ENCODE peak calls at places on chromosomes 4 and X, in four cellular contexts. One of them, this sample, is unnamed.
A peak's percentile ranks its signal among the peaks of the same experiment; 100 is the strongest.

GRCh38 chrX:32780109-32780508 is 431.2 kb downstream of the DMD start:
- DNase-seq in H1: no peak
- DNase-seq in GM12878: no peak
- DNase-seq in SK-N-SH: no peak
- DNase-seq in this sample: no peak

GRCh38 chr4:39942507-39942906 is 35.2 kb downstream of the PDS5A start:
- DNase-seq in SK-N-SH: no peak
- DNase-seq in H1: no peak
- DNase-seq in GM12878: no peak
- DNase-seq in this sample: no peak

GRCh38 chrX:102765794-102766193 is 45.3 kb downstream of the GPRASP3 start:
- DNase-seq in SK-N-SH: no peak
- DNase-seq in H1: no peak
- DNase-seq in GM12878: no peak
- DNase-seq in this sample: no peak

GRCh38 chr4:85724801-85725548 is 250.0 kb downstream of the ARHGAP24 start:
- DNase-seq in H1: no peak
- DNase-seq in GM12878: no peak
- DNase-seq in SK-N-SH: no peak
- DNase-seq in this sample: no peak

GRCh38 chr4:23022032-23022431 is 329.3 kb downstream of the GBA3 start:
- DNase-seq in H1: no peak
- DNase-seq in GM12878: no peak
- DNase-seq in SK-N-SH: no peak
- DNase-seq in this sample: no peak

GRCh38 chr4:7960017-7960789 is 20.5 kb upstream of the AFAP1 start:
- DNase-seq in SK-N-SH: no peak
- DNase-seq in H1: no peak
- DNase-seq in GM12878: no peak
- DNase-seq in this sample: no peak

GRCh38 chr4:153428816-153429592 is 37.2 kb upstream of the TMEM131L start:
- DNase-seq in SK-N-SH: no peak
- DNase-seq in H1: no peak
- DNase-seq in GM12878: no peak
- DNase-seq in this sample: no peak

GRCh38 chr4:162056947-162057346 is 106.9 kb downstream of the FSTL5 start:
- DNase-seq in H1: no peak
- DNase-seq in SK-N-SH: peak; percentile 7
- DNase-seq in GM12878: no peak
- DNase-seq in this sample: no peak

GRCh38 chr4:112604590-112604989 is 32.1 kb downstream of the ZGRF1 start:
- DNase-seq in SK-N-SH: peak; percentile 62
- DNase-seq in H1: peak; percentile 5
- DNase-seq in GM12878: peak; percentile 3
- DNase-seq in this sample: peak; percentile 60

GRCh38 chr4:113446019-113446418 is 315.5 kb downstream of the CAMK2D start:
- DNase-seq in SK-N-SH: no peak
- DNase-seq in GM12878: no peak
- DNase-seq in H1: no peak
- DNase-seq in this sample: no peak

GRCh38 chr4:59243038-59243437 is 1957.1 kb upstream of the ADGRL3 start:
- DNase-seq in SK-N-SH: no peak
- DNase-seq in GM12878: no peak
- DNase-seq in H1: no peak
- DNase-seq in this sample: no peak

GRCh38 chrX:25028726-25029125 is 13.0 kb upstream of the ARX start:
- DNase-seq in H1: no peak
- DNase-seq in SK-N-SH: no peak
- DNase-seq in GM12878: no peak
- DNase-seq in this sample: no peak

GRCh38 chrX:103356897-103357296 is 591 bp downstream of the TCEAL9 start:
- DNase-seq in GM12878: no peak
- DNase-seq in SK-N-SH: peak; percentile 29
- DNase-seq in H1: no peak
- DNase-seq in this sample: peak; percentile 9

GRCh38 chr4:120228086-120228485 is 161.4 kb upstream of the MAD2L1 start:
- DNase-seq in GM12878: no peak
- DNase-seq in SK-N-SH: no peak
- DNase-seq in H1: no peak
- DNase-seq in this sample: no peak
- TF ChIP-seq NRF1 in GM12878: no peak
- TF ChIP-seq NRF1 in SK-N-SH: no peak
- TF ChIP-seq NRF1 in H1: no peak
- TF ChIP-seq NRF1 in this sample: no peak

GRCh38 chr4:176309772-176310171 is 10.0 kb upstream of the SPCS3 start:
- DNase-seq in GM12878: no peak
- DNase-seq in SK-N-SH: no peak
- DNase-seq in H1: no peak
- DNase-seq in this sample: no peak
- TF ChIP-seq NRF1 in GM12878: no peak
- TF ChIP-seq NRF1 in SK-N-SH: no peak
- TF ChIP-seq NRF1 in H1: no peak
- TF ChIP-seq NRF1 in this sample: no peak

GRCh38 chr4:98285676-98286075 is 24.5 kb downstream of the RAP1GDS1 start:
- DNase-seq in GM12878: no peak
- DNase-seq in SK-N-SH: no peak
- DNase-seq in H1: no peak
- DNase-seq in this sample: no peak
- TF ChIP-seq NRF1 in GM12878: no peak
- TF ChIP-seq NRF1 in SK-N-SH: no peak
- TF ChIP-seq NRF1 in H1: no peak
- TF ChIP-seq NRF1 in this sample: no peak

GRCh38 chr4:151573945-151574344 is 165.0 kb downstream of the FHIP1A start:
- DNase-seq in GM12878: no peak
- DNase-seq in SK-N-SH: no peak
- DNase-seq in H1: no peak
- DNase-seq in this sample: no peak
- TF ChIP-seq NRF1 in GM12878: no peak
- TF ChIP-seq NRF1 in SK-N-SH: no peak
- TF ChIP-seq NRF1 in H1: no peak
- TF ChIP-seq NRF1 in this sample: no peak

DNA sequence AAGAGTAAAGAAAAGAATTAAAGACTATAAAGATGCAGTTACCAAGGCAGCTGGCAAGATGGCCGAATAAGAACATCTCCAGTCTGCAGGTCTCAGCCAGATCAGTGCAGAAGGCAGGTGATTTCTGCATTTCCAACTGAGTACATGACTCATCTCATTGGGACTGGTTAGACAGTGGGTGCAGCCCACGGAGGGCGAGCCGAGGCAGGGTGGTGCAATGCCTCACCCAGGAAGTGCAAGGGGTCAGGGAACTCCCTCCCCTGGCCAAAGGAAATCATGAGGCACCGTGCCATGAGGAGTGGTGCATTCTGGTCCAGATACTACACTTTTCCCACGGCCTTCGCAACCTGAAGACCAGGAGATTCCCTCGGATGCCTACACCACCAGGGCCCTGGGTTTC is 20.5 kb downstream of the SPIN4 start:
- DNase-seq in H1: no peak
- DNase-seq in GM12878: no peak
- DNase-seq in SK-N-SH: no peak
- DNase-seq in this sample: no peak
- TF ChIP-seq NRF1 in H1: no peak
- TF ChIP-seq NRF1 in GM12878: no peak
- TF ChIP-seq NRF1 in SK-N-SH: no peak
- TF ChIP-seq NRF1 in this sample: no peak

GRCh38 chr4:137267024-137267423 is 265.3 kb downstream of the PCDH18 start:
- DNase-seq in SK-N-SH: no peak
- DNase-seq in H1: no peak
- DNase-seq in GM12878: no peak
- DNase-seq in this sample: no peak
- TF ChIP-seq NRF1 in SK-N-SH: no peak
- TF ChIP-seq NRF1 in H1: no peak
- TF ChIP-seq NRF1 in GM12878: no peak
- TF ChIP-seq NRF1 in this sample: no peak

GRCh38 chr4:513327-513726 is 14.3 kb downstream of the PIGG start:
- DNase-seq in H1: no peak
- DNase-seq in SK-N-SH: no peak
- DNase-seq in GM12878: no peak
- DNase-seq in this sample: no peak
- TF ChIP-seq NRF1 in H1: no peak
- TF ChIP-seq NRF1 in SK-N-SH: no peak
- TF ChIP-seq NRF1 in GM12878: no peak
- TF ChIP-seq NRF1 in this sample: no peak

DNA sequence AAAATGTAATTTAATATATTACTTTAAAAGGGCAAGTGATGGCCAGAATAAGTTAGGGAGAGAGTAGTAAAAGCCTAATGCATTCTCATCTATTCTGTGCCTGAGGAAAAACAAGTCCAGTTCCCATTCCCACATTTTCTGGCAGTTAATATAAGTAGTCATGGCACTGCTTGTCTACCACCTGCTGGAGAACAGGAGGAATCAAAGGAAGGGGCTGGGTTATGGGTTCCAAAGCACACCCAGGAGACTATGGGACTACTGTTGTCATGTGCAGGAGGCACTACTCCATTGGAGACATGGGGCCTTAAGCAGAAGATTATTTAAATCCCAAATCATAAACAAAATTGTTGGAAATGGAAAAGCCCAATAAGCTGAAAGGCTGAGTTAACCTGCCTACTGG is 2618.6 kb downstream of the ARAP2 start:
- DNase-seq in SK-N-SH: no peak
- DNase-seq in GM12878: no peak
- DNase-seq in H1: no peak
- DNase-seq in this sample: no peak
- TF ChIP-seq NRF1 in SK-N-SH: no peak
- TF ChIP-seq NRF1 in GM12878: no peak
- TF ChIP-seq NRF1 in H1: no peak
- TF ChIP-seq NRF1 in this sample: no peak

DNA sequence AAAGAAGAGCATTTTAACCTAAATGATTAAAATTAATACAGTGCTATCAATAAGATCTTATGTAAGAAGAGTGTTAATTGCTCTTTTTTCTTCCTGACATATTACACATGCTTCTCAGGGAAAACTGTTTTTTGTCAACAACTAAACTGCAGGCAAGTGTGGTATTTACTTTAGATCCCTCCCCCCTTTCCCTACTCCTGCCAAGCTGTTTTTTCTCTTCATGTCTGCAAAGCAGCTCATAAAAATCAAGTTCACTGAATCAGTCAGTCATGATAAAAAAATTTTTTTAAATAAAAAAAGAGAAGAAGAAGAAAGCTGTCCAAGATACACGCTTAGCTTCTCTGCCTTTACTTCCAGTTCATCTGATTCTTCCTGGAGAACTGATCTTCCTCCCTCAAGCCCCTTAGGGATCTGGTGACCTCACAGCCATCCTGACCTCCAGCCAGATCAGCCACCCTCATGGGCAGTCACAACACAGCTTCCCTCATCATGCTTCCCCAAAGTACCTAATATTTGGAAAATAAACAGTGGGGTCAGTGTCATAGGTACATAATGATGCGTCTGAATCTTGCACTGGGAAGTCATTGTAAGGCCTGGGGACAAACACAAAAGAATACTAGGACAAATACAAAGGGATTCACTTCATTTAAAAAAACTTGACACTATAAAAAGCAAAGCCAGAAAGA is 87.0 kb downstream of the ZNF827 start:
- DNase-seq in SK-N-SH: peak; percentile 19
- DNase-seq in H1: no peak
- DNase-seq in GM12878: no peak
- DNase-seq in this sample: no peak
- TF ChIP-seq NRF1 in SK-N-SH: no peak
- TF ChIP-seq NRF1 in H1: no peak
- TF ChIP-seq NRF1 in GM12878: no peak
- TF ChIP-seq NRF1 in this sample: no peak

GRCh38 chr4:62414563-62414962 is 1214.4 kb downstream of the ADGRL3 start:
- DNase-seq in H1: no peak
- DNase-seq in GM12878: no peak
- DNase-seq in SK-N-SH: no peak
- DNase-seq in this sample: no peak

GRCh38 chr4:62410371-62411003 is 1210.4 kb downstream of the ADGRL3 start:
- DNase-seq in H1: no peak
- DNase-seq in SK-N-SH: no peak
- DNase-seq in GM12878: no peak
- DNase-seq in this sample: no peak

GRCh38 chr4:62415256-62415655 is 1215.1 kb downstream of the ADGRL3 start:
- DNase-seq in H1: no peak
- DNase-seq in SK-N-SH: no peak
- DNase-seq in GM12878: no peak
- DNase-seq in this sample: no peak
- TF ChIP-seq NRF1 in H1: no peak
- TF ChIP-seq NRF1 in SK-N-SH: no peak
- TF ChIP-seq NRF1 in GM12878: no peak
- TF ChIP-seq NRF1 in this sample: no peak

This sample was measured in K562.